ENCODE peak calls at places on chromosomes 5 and 9, in five cellular contexts. K is CD8-positive, alpha-beta T cell; M is Peyer's patch; R is HCT116; L is SJSA1. P is an unnamed sample.

GRCh38 chr5:141617682-141618029 is 1.1 kb downstream of the DIAPH1 start:
- DNase-seq in K (no peak), L (peak; percentile 48), R (no peak), M (peak; percentile 27), P (no peak)

GRCh38 chr5:154520861-154521453 is 42.9 kb upstream of the HAND1 start:
- DNase-seq in R (peak; percentile 63), K (no peak), M (no peak), L (peak; percentile 52), P (peak; percentile 85)

GRCh38 chr5:130992621-130993020 is 172.4 kb downstream of the HINT1 start:
- DNase-seq in R (no peak), M (no peak), L (no peak), K (no peak), P (no peak)

GRCh38 chr9:3879315-3879714 is 353.5 kb upstream of the RFX3 start:
- DNase-seq in K (no peak), R (no peak), M (no peak), L (no peak), P (no peak)

GRCh38 chr5:171888051-171888481 is 102.4 kb downstream of the SMIM23 start:
- DNase-seq in K (no peak), M (no peak), R (no peak), L (no peak), P (no peak)

GRCh38 chr5:116271432-116271831 is 186.6 kb downstream of the COMMD10 start:
- DNase-seq in R (no peak), M (no peak), L (no peak), K (no peak), P (no peak)

GRCh38 chr9:69719368-69719767 is 40.4 kb downstream of the PTAR1 start:
- DNase-seq in L (no peak), K (no peak), R (no peak), M (no peak), P (no peak)

GRCh38 chr5:158375531-158375930 is 516.6 kb upstream of the CLINT1 start:
- DNase-seq in R (no peak), K (no peak), L (no peak), M (no peak), P (no peak)

GRCh38 chr9:12658531-12659209 is 34.5 kb upstream of the TYRP1 start:
- DNase-seq in L (no peak), K (no peak), R (no peak), M (no peak), P (no peak)

GRCh38 chr9:22809371-22809770 is 362.7 kb downstream of the DMRTA1 start:
- DNase-seq in R (no peak), K (no peak), L (no peak), M (no peak), P (no peak)

GRCh38 chr5:151719228-151719861 is 32.6 kb upstream of the SPARC start:
- DNase-seq in L (no peak), M (no peak), K (no peak), R (no peak), P (no peak)

GRCh38 chr5:132437604-132438275 is 52.8 kb downstream of the IRF1 start:
- DNase-seq in M (peak; percentile 92), R (no peak), L (peak; percentile 95), K (no peak), P (no peak)

GRCh38 chr5:108266235-108266634 is 115.7 kb downstream of the FBXL17 start:
- DNase-seq in M (no peak), K (no peak), R (no peak), L (no peak), P (no peak)

GRCh38 chr9:618478-618877 is 223.0 kb upstream of the DMRT1 start:
- DNase-seq in R (no peak), L (no peak), K (no peak), M (no peak), P (no peak)

GRCh38 chr5:122202952-122203351 is 73.6 kb downstream of the ZNF474 start:
- DNase-seq in R (no peak), K (no peak), L (no peak), M (no peak), P (no peak)

GRCh38 chr5:132410451-132411381 is 41.2 kb downstream of the SLC22A5 start:
- DNase-seq in L (peak; percentile 90), K (peak; percentile 61), R (no peak), M (peak; percentile 80), P (no peak)

GRCh38 chr5:71600783-71601182 is 13.6 kb downstream of the MCCC2 start:
- DNase-seq in K (no peak), R (no peak), M (no peak), L (no peak), P (no peak)

GRCh38 chr9:14071484-14071883 is 242.5 kb downstream of the NFIB start:
- DNase-seq in L (no peak), K (no peak), M (no peak), R (no peak), P (no peak)

GRCh38 chr9:133144142-133144886 is 19.4 kb downstream of the GBGT1 start:
- DNase-seq in M (peak; percentile 94), K (peak; percentile 91), R (no peak), L (peak; percentile 68), P (no peak)

GRCh38 chr9:79682076-79682736 is 110.4 kb downstream of the TLE4 start:
- DNase-seq in L (no peak), M (no peak), K (no peak), R (no peak), P (no peak)

GRCh38 chr5:132221781-132222648 is 5.6 kb downstream of the P4HA2 start:
- DNase-seq in M (no peak), L (no peak), K (no peak), R (no peak), P (no peak)

GRCh38 chr9:82532504-82532903 is 530.4 kb downstream of the RASEF start:
- DNase-seq in M (no peak), R (no peak), L (no peak), K (no peak), P (no peak)

GRCh38 chr9:38024036-38024681 is 44.9 kb downstream of the SHB start:
- DNase-seq in M (no peak), K (no peak), R (no peak), L (no peak), P (no peak)

GRCh38 chr9:79799691-79800345 is 228.1 kb downstream of the TLE4 start:
- DNase-seq in K (no peak), L (no peak), R (no peak), M (no peak), P (no peak)

GRCh38 chr5:173477320-173478055 is 139.0 kb downstream of the BOD1 start:
- DNase-seq in R (no peak), K (no peak), M (no peak), L (peak; percentile 77), P (no peak)

GRCh38 chr9:122200960-122201635 is 27.7 kb downstream of the LHX6 start:
- DNase-seq in M (no peak), L (no peak), R (no peak), K (no peak), P (no peak)
- H3K27ac ChIP-seq in M (no peak overlapping the region), L (no peak overlapping the region), R (no peak overlapping the region), K (no peak overlapping the region), P (no peak overlapping the region)

GRCh38 chr9:88300556-88300955 is 87.7 kb upstream of the SPIN1 start:
- DNase-seq in M (no peak), R (no peak), K (no peak), L (no peak), P (no peak)
- H3K9me3 ChIP-seq in M (no peaks in the 10 kb centered on the region), R (no peaks in the 10 kb centered on the region), K (no peaks in the 10 kb centered on the region), L (no peaks in the 10 kb centered on the region), P (no peaks in the 10 kb centered on the region)

DNA sequence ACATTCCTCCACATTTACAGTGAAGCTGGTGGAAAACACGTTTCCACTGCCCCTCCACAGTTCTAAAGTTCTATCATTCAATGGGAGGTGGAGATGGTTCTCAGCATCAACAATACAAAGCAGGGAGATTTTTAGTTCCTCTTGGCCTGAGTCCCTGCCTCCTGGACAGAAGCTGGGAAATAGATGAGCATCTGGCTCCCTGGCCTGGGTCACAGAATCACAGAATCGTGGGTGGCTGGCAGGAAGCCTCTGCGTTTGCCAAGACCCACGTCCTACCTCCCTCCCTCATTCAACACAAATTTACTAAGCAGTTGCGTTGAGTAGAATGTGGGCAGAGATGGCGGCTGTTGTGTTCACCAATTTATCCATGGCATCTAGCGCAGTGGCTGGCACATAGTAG is 5.2 kb upstream of the PPARGC1B start:
- DNase-seq in L (no peak), K (no peak), M (no peak), R (no peak), P (no peak)
- H3K27ac ChIP-seq in L (no peak overlapping the region), K (no peak overlapping the region), M (no peak overlapping the region), R (no peak overlapping the region), P (no peak overlapping the region)

GRCh38 chr9:97415146-97415545 is 3.2 kb downstream of the TDRD7 start:
- DNase-seq in M (no peak), K (no peak), L (no peak), R (no peak), P (no peak)
- H3K9me3 ChIP-seq in M (no peaks in the 10 kb centered on the region), K (no peaks in the 10 kb centered on the region), L (no peaks in the 10 kb centered on the region), R (no peaks in the 10 kb centered on the region), P (no peaks in the 10 kb centered on the region)

P was measured in iPS DF 6.9.